ENCODE peak calls at places on chromosomes 7 and 10, in four cellular contexts. One of them, this sample, is unnamed.

GRCh38 chr7:113179313-113179712 is 61.0 kb upstream of the SMIM30 start:
- DNase-seq in Peyer's patch: peak; percentile 48
- DNase-seq in left lung: no peak
- DNase-seq in thoracic aorta: no peak
- DNase-seq in this sample: no peak

GRCh38 chr10:5435328-5435727 is 23.0 kb downstream of the NET1 start:
- DNase-seq in Peyer's patch: no peak
- DNase-seq in thoracic aorta: no peak
- DNase-seq in left lung: no peak
- DNase-seq in this sample: no peak

GRCh38 chr10:73875139-73875475 is 752 bp upstream of the CAMK2G start:
- DNase-seq in thoracic aorta: no peak
- DNase-seq in left lung: no peak
- DNase-seq in Peyer's patch: no peak
- DNase-seq in this sample: no peak

GRCh38 chr10:28276384-28276783 is 26.5 kb downstream of the MPP7 start:
- DNase-seq in thoracic aorta: no peak
- DNase-seq in Peyer's patch: no peak
- DNase-seq in left lung: no peak
- DNase-seq in this sample: no peak

GRCh38 chr10:87038786-87039185 is 18.7 kb downstream of the FAM25A start:
- DNase-seq in thoracic aorta: no peak
- DNase-seq in left lung: no peak
- DNase-seq in Peyer's patch: peak; percentile 78
- DNase-seq in this sample: no peak

GRCh38 chr7:12581897-12582296 is 11.4 kb downstream of the SCIN start:
- DNase-seq in Peyer's patch: no peak
- DNase-seq in left lung: no peak
- DNase-seq in thoracic aorta: no peak
- DNase-seq in this sample: no peak

GRCh38 chr10:97770265-97770664 is 1.5 kb downstream of the SFRP5 start:
- DNase-seq in thoracic aorta: no peak
- DNase-seq in left lung: peak; percentile 12
- DNase-seq in Peyer's patch: no peak
- DNase-seq in this sample: no peak

GRCh38 chr7:128672927-128673517 is 930 bp downstream of the GARIN1A start:
- DNase-seq in left lung: no peak
- DNase-seq in thoracic aorta: no peak
- DNase-seq in Peyer's patch: no peak
- DNase-seq in this sample: no peak

GRCh38 chr7:13055732-13056369 is 368.4 kb downstream of the ARL4A start:
- DNase-seq in left lung: no peak
- DNase-seq in Peyer's patch: no peak
- DNase-seq in thoracic aorta: no peak
- DNase-seq in this sample: no peak

GRCh38 chr7:32564542-32564941 is 69.3 kb downstream of the AVL9 start:
- DNase-seq in Peyer's patch: no peak
- DNase-seq in thoracic aorta: no peak
- DNase-seq in left lung: no peak
- DNase-seq in this sample: no peak

GRCh38 chr7:95586951-95587301 is 9.4 kb downstream of the PDK4 start:
- DNase-seq in Peyer's patch: no peak
- DNase-seq in thoracic aorta: no peak
- DNase-seq in left lung: no peak
- DNase-seq in this sample: no peak

GRCh38 chr7:5382281-5383041 is 41.2 kb downstream of the TNRC18 start:
- DNase-seq in Peyer's patch: no peak
- DNase-seq in thoracic aorta: no peak
- DNase-seq in left lung: no peak
- DNase-seq in this sample: no peak

GRCh38 chr10:72228318-72228751 is 12.3 kb upstream of the ASCC1 start:
- DNase-seq in thoracic aorta: no peak
- DNase-seq in left lung: no peak
- DNase-seq in Peyer's patch: peak; percentile 9
- DNase-seq in this sample: no peak

GRCh38 chr10:576130-576465 is 113.4 kb downstream of the DIP2C start:
- DNase-seq in Peyer's patch: no peak
- DNase-seq in left lung: no peak
- DNase-seq in thoracic aorta: no peak
- DNase-seq in this sample: no peak

GRCh38 chr7:98049034-98049433 is 57.6 kb upstream of the LMTK2 start:
- DNase-seq in thoracic aorta: no peak
- DNase-seq in left lung: no peak
- DNase-seq in Peyer's patch: no peak
- DNase-seq in this sample: peak; percentile 85

GRCh38 chr10:30491204-30491603 is 57.2 kb downstream of the MAP3K8 start:
- DNase-seq in left lung: no peak
- DNase-seq in Peyer's patch: no peak
- DNase-seq in thoracic aorta: no peak
- DNase-seq in this sample: no peak

GRCh38 chr7:109235316-109235715 is 665.6 kb downstream of the DNAJB9 start:
- DNase-seq in Peyer's patch: no peak
- DNase-seq in thoracic aorta: no peak
- DNase-seq in left lung: no peak
- DNase-seq in this sample: no peak

GRCh38 chr7:12873596-12873995 is 186.2 kb downstream of the ARL4A start:
- DNase-seq in Peyer's patch: no peak
- DNase-seq in thoracic aorta: no peak
- DNase-seq in left lung: no peak
- DNase-seq in this sample: no peak

GRCh38 chr7:4845740-4846142 is 16.1 kb downstream of the PAPOLB start:
- DNase-seq in thoracic aorta: no peak
- DNase-seq in Peyer's patch: no peak
- DNase-seq in left lung: no peak
- DNase-seq in this sample: no peak

GRCh38 chr7:133124974-133125373 is 43.1 kb upstream of the CHCHD3 start:
- DNase-seq in thoracic aorta: no peak
- DNase-seq in left lung: no peak
- DNase-seq in Peyer's patch: no peak
- DNase-seq in this sample: no peak

GRCh38 chr10:17214991-17215781 is 12.9 kb upstream of the VIM start:
- DNase-seq in Peyer's patch: no peak
- DNase-seq in left lung: no peak
- DNase-seq in thoracic aorta: no peak
- DNase-seq in this sample: no peak

GRCh38 chr7:139741813-139742344 is 35.9 kb downstream of the HIPK2 start:
- DNase-seq in left lung: no peak
- DNase-seq in thoracic aorta: no peak
- DNase-seq in Peyer's patch: no peak
- DNase-seq in this sample: no peak

GRCh38 chr7:9071160-9071762 is 637.9 kb downstream of the NXPH1 start:
- DNase-seq in Peyer's patch: no peak
- DNase-seq in left lung: no peak
- DNase-seq in thoracic aorta: no peak
- DNase-seq in this sample: no peak

GRCh38 chr10:73424478-73424877 is 8.9 kb downstream of the MSS51 start:
- DNase-seq in Peyer's patch: no peak
- DNase-seq in left lung: no peak
- DNase-seq in thoracic aorta: no peak
- DNase-seq in this sample: no peak

GRCh38 chr7:101942603-101943210 is 125.3 kb downstream of the CUX1 start:
- DNase-seq in Peyer's patch: peak; percentile 63
- DNase-seq in left lung: no peak
- DNase-seq in thoracic aorta: no peak
- DNase-seq in this sample: peak; percentile 35

GRCh38 chr7:101941481-101942383 is 124.3 kb downstream of the CUX1 start:
- DNase-seq in left lung: no peak
- DNase-seq in Peyer's patch: no peak
- DNase-seq in thoracic aorta: peak; percentile 39
- DNase-seq in this sample: peak; percentile 74

GRCh38 chr7:101944611-101945010 is 127.2 kb downstream of the CUX1 start:
- DNase-seq in left lung: no peak
- DNase-seq in thoracic aorta: no peak
- DNase-seq in Peyer's patch: no peak
- DNase-seq in this sample: peak; percentile 57

GRCh38 chr7:101943889-101944605 is 126.6 kb downstream of the CUX1 start:
- DNase-seq in thoracic aorta: no peak
- DNase-seq in left lung: no peak
- DNase-seq in Peyer's patch: no peak
- DNase-seq in this sample: peak; percentile 31

DNA sequence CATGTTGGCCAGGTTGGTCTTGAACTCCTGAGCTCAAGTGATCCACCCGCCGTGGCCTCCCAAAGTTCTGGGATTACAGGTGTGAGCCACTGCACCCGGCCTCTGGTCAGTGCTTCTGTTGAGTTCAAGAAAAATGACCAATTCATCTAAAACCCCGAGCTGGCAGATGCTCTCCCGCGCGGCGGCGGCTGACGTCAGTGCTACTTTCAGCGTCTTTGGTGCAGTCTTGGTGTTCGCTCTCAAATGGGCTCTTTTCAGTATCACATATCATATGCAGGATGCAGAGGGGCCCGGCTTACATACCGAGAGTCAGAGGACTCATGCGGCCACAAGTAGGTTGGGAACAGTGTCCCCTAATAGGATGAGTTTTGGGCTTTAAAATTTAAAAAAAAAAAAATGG is 125.9 kb downstream of the CUX1 start:
- DNase-seq in Peyer's patch: no peak
- DNase-seq in thoracic aorta: no peak
- DNase-seq in left lung: no peak
- DNase-seq in this sample: peak; percentile 15
- H3K4me1 ChIP-seq in Peyer's patch: peaks cover 31% of the 10 kb centered on the region
- H3K4me1 ChIP-seq in thoracic aorta: peaks cover 69% of the 10 kb centered on the region
- H3K4me1 ChIP-seq in left lung: peaks cover 44% of the 10 kb centered on the region
- H3K4me1 ChIP-seq in this sample: peaks cover 27% of the 10 kb centered on the region

DNA sequence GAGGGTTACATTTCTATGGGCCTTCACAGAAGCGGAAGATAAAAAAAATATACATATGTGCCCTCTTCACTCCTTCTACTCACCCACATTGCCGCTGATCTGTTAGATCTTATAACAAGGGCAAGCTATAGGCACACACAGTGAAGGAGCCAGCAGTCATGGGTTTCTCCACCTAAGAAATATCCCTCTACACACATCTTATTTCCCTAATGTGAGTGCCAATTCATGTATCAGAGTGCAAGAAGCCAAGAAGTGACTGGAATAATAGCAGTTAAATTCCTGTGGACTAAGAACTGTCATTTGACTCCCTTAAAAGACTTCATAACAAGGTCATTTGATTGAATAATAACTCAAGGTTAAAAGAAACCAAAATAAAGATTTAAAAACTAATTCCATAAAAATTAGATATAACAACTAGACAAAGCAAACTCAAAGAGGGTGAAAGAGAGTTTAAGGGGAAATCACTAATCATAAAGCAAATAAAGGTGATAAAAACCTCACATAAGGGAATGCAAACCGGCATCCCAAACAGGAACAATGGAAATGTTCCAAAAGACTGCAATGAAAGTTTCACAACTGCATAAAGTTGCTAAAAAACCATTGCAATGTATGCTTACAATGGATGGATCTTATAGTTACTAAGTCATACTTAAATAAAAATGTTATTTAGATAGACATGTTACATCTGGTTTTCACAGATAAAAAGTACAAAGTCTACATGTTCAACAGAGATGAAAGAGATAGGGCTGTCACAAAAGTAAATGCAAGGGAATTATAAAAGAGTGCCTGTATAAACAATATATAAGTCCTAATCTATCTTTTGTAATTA is 42.8 kb downstream of the ARHGAP21 start:
- DNase-seq in left lung: no peak
- DNase-seq in Peyer's patch: no peak
- DNase-seq in thoracic aorta: no peak
- DNase-seq in this sample: no peak
- H3K9me3 ChIP-seq in left lung: no peaks in the 10 kb centered on the region
- H3K9me3 ChIP-seq in Peyer's patch: no peaks in the 10 kb centered on the region
- H3K9me3 ChIP-seq in thoracic aorta: no peaks in the 10 kb centered on the region
- H3K9me3 ChIP-seq in this sample: no peaks in the 10 kb centered on the region

GRCh38 chr10:46028584-46029570 is 1.5 kb downstream of the NCOA4 start:
- DNase-seq in left lung: no peak
- DNase-seq in Peyer's patch: peak; percentile 64
- DNase-seq in thoracic aorta: no peak
- DNase-seq in this sample: no peak
- H3K4me1 ChIP-seq in left lung: peaks cover 68% of the 10 kb centered on the region
- H3K4me1 ChIP-seq in Peyer's patch: peaks cover 55% of the 10 kb centered on the region
- H3K4me1 ChIP-seq in thoracic aorta: peaks cover 53% of the 10 kb centered on the region
- H3K4me1 ChIP-seq in this sample: peaks cover 13% of the 10 kb centered on the region

DNA sequence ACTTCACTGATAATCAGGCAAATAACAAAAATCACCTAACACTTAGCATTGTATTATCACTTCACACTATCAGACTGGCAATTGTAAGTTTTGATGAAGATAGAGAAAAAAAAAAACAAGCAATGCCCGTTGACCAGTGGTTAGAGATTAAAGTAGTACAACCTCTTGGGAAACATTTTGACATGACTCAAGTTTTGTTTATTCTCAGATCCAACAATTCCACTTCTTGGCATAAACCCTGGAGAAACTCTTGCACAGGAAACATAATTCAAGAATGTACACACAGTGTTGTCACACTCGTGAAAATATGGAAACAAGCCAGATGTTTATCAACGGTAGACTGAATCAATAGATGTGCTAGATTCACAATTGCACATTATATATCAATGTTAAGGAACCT is 37.2 kb downstream of the FRMD4A start:
- DNase-seq in thoracic aorta: no peak
- DNase-seq in Peyer's patch: no peak
- DNase-seq in left lung: no peak
- DNase-seq in this sample: no peak
- H3K9me3 ChIP-seq in thoracic aorta: no peaks in the 10 kb centered on the region
- H3K9me3 ChIP-seq in Peyer's patch: no peaks in the 10 kb centered on the region
- H3K9me3 ChIP-seq in left lung: peaks cover 23% of the 10 kb centered on the region
- H3K9me3 ChIP-seq in this sample: peaks cover 2% of the 10 kb centered on the region

DNA sequence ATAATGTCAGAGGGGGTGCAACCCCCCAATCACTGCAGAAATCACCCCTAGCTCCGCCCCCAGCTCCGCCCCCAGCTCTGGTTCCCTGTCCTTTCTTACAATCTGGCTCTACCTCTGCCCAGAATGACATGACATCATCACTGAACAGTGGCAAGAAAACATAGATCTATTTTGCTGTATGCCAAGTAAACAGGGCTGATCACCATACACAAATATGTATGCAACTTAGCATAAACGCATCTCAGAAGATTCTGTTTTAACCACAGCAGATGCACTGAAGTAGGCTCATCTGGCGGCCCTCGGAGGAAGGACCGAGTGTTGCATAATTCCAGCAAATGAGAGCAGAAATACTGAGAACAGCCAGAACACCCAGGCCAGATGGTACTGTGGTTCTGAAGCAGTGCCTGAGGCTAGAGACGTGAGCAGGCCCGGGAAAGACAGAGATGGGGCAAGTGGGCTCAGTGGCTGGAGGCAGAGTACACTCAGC is 293.3 kb upstream of the KLF14 start:
- DNase-seq in left lung: peak; percentile 70
- DNase-seq in Peyer's patch: no peak
- DNase-seq in thoracic aorta: no peak
- DNase-seq in this sample: no peak
- H3K4me1 ChIP-seq in left lung: peaks cover 62% of the 10 kb centered on the region
- H3K4me1 ChIP-seq in Peyer's patch: peaks cover 15% of the 10 kb centered on the region
- H3K4me1 ChIP-seq in thoracic aorta: peaks cover 67% of the 10 kb centered on the region
- H3K4me1 ChIP-seq in this sample: peaks cover 15% of the 10 kb centered on the region

DNA sequence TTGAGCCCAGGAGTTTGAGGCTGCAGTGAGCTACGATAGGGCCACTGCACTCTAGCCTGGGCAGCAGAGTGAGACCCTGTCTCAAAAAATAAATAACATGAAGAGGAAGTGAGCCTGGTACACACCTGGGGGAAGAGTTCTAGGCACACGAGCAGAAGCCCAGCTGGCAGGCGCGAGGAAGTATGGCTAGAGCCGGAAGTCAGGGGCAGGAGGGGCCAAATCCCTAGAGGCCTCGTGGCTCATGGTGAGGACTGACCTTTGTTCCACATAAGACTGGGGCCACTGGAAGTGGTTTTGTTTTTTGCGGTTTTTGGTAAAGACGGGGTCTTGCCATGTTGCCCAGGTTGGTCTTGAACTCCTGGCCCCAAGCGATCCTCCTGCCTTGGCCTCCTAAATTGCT is 117.6 kb downstream of the HIP1 start:
- DNase-seq in Peyer's patch: peak; percentile 52
- DNase-seq in thoracic aorta: no peak
- DNase-seq in left lung: no peak
- DNase-seq in this sample: no peak
- H3K9me3 ChIP-seq in Peyer's patch: no peaks in the 10 kb centered on the region
- H3K9me3 ChIP-seq in thoracic aorta: no peaks in the 10 kb centered on the region
- H3K9me3 ChIP-seq in left lung: no peaks in the 10 kb centered on the region
- H3K9me3 ChIP-seq in this sample: no peaks in the 10 kb centered on the region